ENCODE peak calls at places on chromosome 12, in nine cellular contexts. X is activated CD4-positive, CD25-positive, alpha-beta regulatory T cell treated with anti-CD3 and anti-CD28 coated beads, Interleukin-2, amount 50 U/mL, for 72 hours; I is activated CD4-positive, alpha-beta T cell treated with anti-CD3 and anti-CD28 coated beads, Interleukin-2, amount 10 ng/mL, durations not matched to agents 7 days and 5 days; O is astrocyte of the spinal cord; W is choroid plexus epithelial cell; K is psoas muscle; B is Calu3; P is KBM-7; S is GM13976. V is an unnamed sample.

GRCh38 chr12:15208140-15208539 is 13.1 kb downstream of the RERG start:
- DNase-seq in X (no peak), I (no peak), O (no peak), W (peak; percentile 67), K (no peak), B (peak; percentile 4), P (no peak), S (no peak), V (no peak)

GRCh38 chr12:114674201-114675047 is 9.6 kb downstream of the TBX3 start:
- DNase-seq in X (no peak), I (no peak), O (peak; percentile 42), W (no peak), K (peak; percentile 19), B (no peak), P (no peak), S (no peak), V (no peak)

GRCh38 chr12:58711968-58712367 is 208.3 kb downstream of the LRIG3 start:
- DNase-seq in X (no peak), I (no peak), O (peak; percentile 78), W (peak; percentile 42), K (no peak), B (no peak), P (no peak), S (no peak), V (no peak)

GRCh38 chr12:67141405-67142018 is 127.6 kb upstream of the CAND1 start:
- DNase-seq in X (no peak), I (no peak), O (no peak), W (no peak), K (no peak), B (no peak), P (no peak), S (no peak), V (no peak)

GRCh38 chr12:31582155-31582554 is 8.8 kb downstream of the DENND5B start:
- DNase-seq in X (no peak), I (no peak), O (peak; percentile 49), W (peak; percentile 72), K (no peak), B (no peak), P (no peak), S (no peak), V (no peak)

GRCh38 chr12:45561488-45561887 is 168.0 kb upstream of the ARID2 start:
- DNase-seq in X (no peak), I (no peak), O (no peak), W (no peak), K (no peak), B (no peak), P (no peak), S (no peak), V (no peak)

GRCh38 chr12:51863363-51863920 is 14.9 kb upstream of the FIGNL2 start:
- DNase-seq in X (no peak), I (no peak), O (no peak), W (no peak), K (no peak), B (no peak), P (no peak), S (no peak), V (no peak)

GRCh38 chr12:57619434-57620244 is 8.4 kb downstream of the ARHGEF25 start:
- DNase-seq in X (no peak), I (no peak), O (no peak), W (no peak), K (no peak), B (peak; percentile 52), P (no peak), S (peak; percentile 46), V (no peak)

GRCh38 chr12:91388573-91388972 is 206.0 kb upstream of the DCN start:
- DNase-seq in X (no peak), I (no peak), O (no peak), W (peak; percentile 39), K (no peak), B (no peak), P (no peak), S (no peak), V (no peak)

GRCh38 chr12:110796952-110797351 is 49.8 kb upstream of the CCDC63 start:
- DNase-seq in X (no peak), I (no peak), O (no peak), W (no peak), K (no peak), B (no peak), P (no peak), S (no peak), V (no peak)

GRCh38 chr12:78671295-78671694 is 193.3 kb upstream of the SYT1 start:
- DNase-seq in X (no peak), I (no peak), O (peak; percentile 91), W (peak; percentile 97), K (no peak), B (peak; percentile 22), P (no peak), S (no peak), V (no peak)

GRCh38 chr12:62520361-62520760 is 53.7 kb downstream of the MON2 start:
- DNase-seq in X (no peak), I (no peak), O (no peak), W (no peak), K (no peak), B (no peak), P (no peak), S (no peak), V (no peak)

GRCh38 chr12:106369624-106370346 is 12.2 kb downstream of the POLR3B start:
- DNase-seq in X (no peak), I (no peak), O (peak; percentile 72), W (peak; percentile 87), K (no peak), B (peak; percentile 45), P (no peak), S (no peak), V (no peak)

GRCh38 chr12:90401185-90401584 is 553.8 kb downstream of the CCER1 start:
- DNase-seq in X (no peak), I (no peak), O (no peak), W (no peak), K (no peak), B (no peak), P (no peak), S (no peak), V (no peak)

GRCh38 chr12:23550753-23551152 is 398.7 kb downstream of the SOX5 start:
- DNase-seq in X (no peak), I (no peak), O (no peak), W (no peak), K (no peak), B (no peak), P (no peak), S (no peak), V (no peak)

GRCh38 chr12:21677622-21678277 is 20.1 kb upstream of the LDHB start:
- DNase-seq in X (no peak), I (no peak), O (no peak), W (no peak), K (no peak), B (no peak), P (no peak), S (no peak), V (no peak)

GRCh38 chr12:85468356-85469157 is 188.5 kb downstream of the ALX1 start:
- DNase-seq in X (no peak), I (peak; percentile 42), O (peak; percentile 69), W (peak; percentile 85), K (no peak), B (peak; percentile 70), P (peak; percentile 76), S (peak; percentile 42), V (peak; percentile 16)

GRCh38 chr12:41769810-41770209 is 374.9 kb downstream of the GXYLT1 start:
- DNase-seq in X (no peak), I (no peak), O (no peak), W (no peak), K (no peak), B (no peak), P (no peak), S (no peak), V (no peak)

GRCh38 chr12:70486588-70486987 is 120.5 kb downstream of the KCNMB4 start:
- DNase-seq in X (no peak), I (no peak), O (no peak), W (no peak), K (no peak), B (no peak), P (no peak), S (no peak), V (no peak)

GRCh38 chr12:49231881-49232650 is 32.8 kb upstream of the TUBA1C start:
- DNase-seq in X (no peak), I (no peak), O (peak; percentile 20), W (peak; percentile 10), K (no peak), B (no peak), P (no peak), S (no peak), V (no peak)

GRCh38 chr12:52370906-52371608 is 3.8 kb upstream of the KRT85 start:
- DNase-seq in X (no peak), I (no peak), O (no peak), W (peak; percentile 53), K (peak; percentile 62), B (no peak), P (no peak), S (no peak), V (peak; percentile 22)

GRCh38 chr12:113794774-113795173 is 171.4 kb downstream of the RBM19 start:
- DNase-seq in X (no peak), I (no peak), O (no peak), W (no peak), K (no peak), B (no peak), P (no peak), S (no peak), V (no peak)

GRCh38 chr12:108589028-108589839 is 8.7 kb downstream of the TMEM119 start:
- DNase-seq in X (no peak), I (no peak), O (peak; percentile 67), W (peak; percentile 74), K (no peak), B (no peak), P (no peak), S (peak; percentile 21), V (peak; percentile 59)

GRCh38 chr12:68497112-68497511 is 113.6 kb upstream of the RAP1B start:
- DNase-seq in X (no peak), I (no peak), O (no peak), W (no peak), K (no peak), B (no peak), P (no peak), S (peak; percentile 27), V (no peak)

GRCh38 chr12:85007836-85008235 is 28.2 kb downstream of the TSPAN19 start:
- DNase-seq in X (no peak), I (no peak), O (peak; percentile 14), W (peak; percentile 87), K (no peak), B (no peak), P (no peak), S (no peak), V (no peak)

GRCh38 chr12:6285063-6285477 is 25.4 kb upstream of the PLEKHG6 start:
- DNase-seq in X (peak; percentile 49), I (peak; percentile 68), O (peak; percentile 74), W (peak; percentile 82), K (peak; percentile 36), B (peak; percentile 81), P (peak; percentile 79), S (peak; percentile 87), V (peak; percentile 66)

GRCh38 chr12:67414011-67414715 is 145.0 kb downstream of the CAND1 start:
- DNase-seq in X (no peak), I (no peak), O (no peak), W (no peak), K (no peak), B (no peak), P (no peak), S (no peak), V (no peak)

GRCh38 chr12:75661927-75662326 is 150.5 kb upstream of the KRR1 start:
- DNase-seq in X (no peak), I (no peak), O (peak; percentile 95), W (peak; percentile 82), K (no peak), B (no peak), P (no peak), S (no peak), V (no peak)

GRCh38 chr12:93746572-93747168 is 69.5 kb downstream of the CRADD start:
- DNase-seq in X (no peak), I (no peak), O (no peak), W (no peak), K (no peak), B (no peak), P (no peak), S (no peak), V (no peak)

GRCh38 chr12:113766880-113767878 is 198.9 kb downstream of the RBM19 start:
- DNase-seq in X (no peak), I (no peak), O (peak; percentile 81), W (peak; percentile 85), K (no peak), B (peak; percentile 57), P (no peak), S (no peak), V (no peak)

GRCh38 chr12:55515696-55516095 is 23.5 kb downstream of the OR6C68 start:
- DNase-seq in X (no peak), I (no peak), O (no peak), W (no peak), K (no peak), B (no peak), P (no peak), S (no peak), V (no peak)

V was measured in ovary.